ENCODE peak calls at places on chromosomes 12 and 14, in six cellular contexts. One of them, this sample, is unnamed.

GRCh38 chr12:125110641-125111360 is 45.6 kb downstream of the AACS start:
- DNase-seq in stomach: no peak
- DNase-seq in transverse colon: no peak
- DNase-seq in ovary: no peak
- DNase-seq in HepG2: no peak
- DNase-seq in A549: no peak
- DNase-seq in this sample: no peak

GRCh38 chr14:61504841-61505340 is 183.5 kb downstream of the PRKCH start:
- DNase-seq in A549: no peak
- DNase-seq in transverse colon: no peak
- DNase-seq in HepG2: no peak
- DNase-seq in ovary: no peak
- DNase-seq in stomach: no peak
- DNase-seq in this sample: no peak

GRCh38 chr12:93802698-93803097 is 125.5 kb downstream of the CRADD start:
- DNase-seq in transverse colon: no peak
- DNase-seq in stomach: no peak
- DNase-seq in HepG2: no peak
- DNase-seq in ovary: no peak
- DNase-seq in A549: no peak
- DNase-seq in this sample: no peak

GRCh38 chr14:30751646-30752416 is 122.5 kb upstream of the COCH start:
- DNase-seq in ovary: no peak
- DNase-seq in stomach: no peak
- DNase-seq in transverse colon: no peak
- DNase-seq in A549: no peak
- DNase-seq in HepG2: no peak
- DNase-seq in this sample: no peak

GRCh38 chr14:105537580-105538474 is 11.4 kb downstream of the TMEM121 start:
- DNase-seq in transverse colon: peak; percentile 62
- DNase-seq in A549: peak; percentile 77
- DNase-seq in HepG2: no peak
- DNase-seq in stomach: peak; percentile 78
- DNase-seq in ovary: no peak
- DNase-seq in this sample: no peak

GRCh38 chr12:49298160-49298559 is 3.2 kb downstream of the PRPH start:
- DNase-seq in HepG2: no peak
- DNase-seq in stomach: no peak
- DNase-seq in ovary: no peak
- DNase-seq in A549: no peak
- DNase-seq in transverse colon: peak; percentile 18
- DNase-seq in this sample: no peak

GRCh38 chr12:54602661-54603060 is 14.2 kb upstream of the PPP1R1A start:
- DNase-seq in transverse colon: no peak
- DNase-seq in A549: no peak
- DNase-seq in ovary: no peak
- DNase-seq in HepG2: no peak
- DNase-seq in stomach: no peak
- DNase-seq in this sample: no peak

GRCh38 chr14:33332497-33332896 is 393.8 kb downstream of the NPAS3 start:
- DNase-seq in transverse colon: no peak
- DNase-seq in stomach: no peak
- DNase-seq in ovary: no peak
- DNase-seq in HepG2: no peak
- DNase-seq in A549: no peak
- DNase-seq in this sample: no peak

GRCh38 chr12:34298971-34299801 is 276.9 kb downstream of the ALG10 start:
- DNase-seq in HepG2: no peak
- DNase-seq in ovary: no peak
- DNase-seq in stomach: no peak
- DNase-seq in transverse colon: no peak
- DNase-seq in A549: no peak
- DNase-seq in this sample: no peak

GRCh38 chr12:122499991-122500684 is 594 bp downstream of the ZCCHC8 start:
- DNase-seq in ovary: peak; percentile 47
- DNase-seq in HepG2: peak; percentile 70
- DNase-seq in stomach: peak; percentile 54
- DNase-seq in transverse colon: peak; percentile 61
- DNase-seq in A549: peak; percentile 48
- DNase-seq in this sample: no peak

GRCh38 chr12:121712462-121713256 is at the start of gene TMEM120B:
- DNase-seq in ovary: peak; percentile 81
- DNase-seq in A549: peak; percentile 70
- DNase-seq in transverse colon: peak; percentile 88
- DNase-seq in HepG2: peak; percentile 37
- DNase-seq in stomach: peak; percentile 90
- DNase-seq in this sample: peak; percentile 62

GRCh38 chr12:105064564-105065222 is 19.6 kb downstream of the ALDH1L2 start:
- DNase-seq in HepG2: no peak
- DNase-seq in A549: no peak
- DNase-seq in ovary: no peak
- DNase-seq in transverse colon: no peak
- DNase-seq in stomach: no peak
- DNase-seq in this sample: no peak

GRCh38 chr14:90393966-90394365 is 2.9 kb upstream of the CALM1 start:
- DNase-seq in stomach: no peak
- DNase-seq in HepG2: no peak
- DNase-seq in ovary: no peak
- DNase-seq in A549: no peak
- DNase-seq in transverse colon: no peak
- DNase-seq in this sample: no peak

GRCh38 chr12:25130741-25131188 is 64.2 kb downstream of the DNAI7 start:
- DNase-seq in ovary: no peak
- DNase-seq in HepG2: peak; percentile 31
- DNase-seq in stomach: no peak
- DNase-seq in A549: peak; percentile 21
- DNase-seq in transverse colon: no peak
- DNase-seq in this sample: no peak

GRCh38 chr14:99141236-99141635 is 130.8 kb downstream of the BCL11B start:
- DNase-seq in HepG2: no peak
- DNase-seq in stomach: no peak
- DNase-seq in transverse colon: no peak
- DNase-seq in ovary: no peak
- DNase-seq in A549: no peak
- DNase-seq in this sample: no peak

GRCh38 chr12:94614288-94614721 is 36.1 kb downstream of the TMCC3 start:
- DNase-seq in transverse colon: no peak
- DNase-seq in ovary: no peak
- DNase-seq in A549: no peak
- DNase-seq in stomach: no peak
- DNase-seq in HepG2: no peak
- DNase-seq in this sample: no peak

GRCh38 chr14:75044760-75045159 is 6.5 kb downstream of the MLH3 start:
- DNase-seq in A549: no peak
- DNase-seq in transverse colon: no peak
- DNase-seq in stomach: no peak
- DNase-seq in HepG2: no peak
- DNase-seq in ovary: no peak
- DNase-seq in this sample: no peak

GRCh38 chr14:49982522-49982951 is 89.7 kb downstream of the ARF6 start:
- DNase-seq in transverse colon: no peak
- DNase-seq in A549: no peak
- DNase-seq in ovary: no peak
- DNase-seq in HepG2: no peak
- DNase-seq in stomach: no peak
- DNase-seq in this sample: no peak

GRCh38 chr14:90742709-90743108 is 73.5 kb downstream of the TTC7B start:
- DNase-seq in transverse colon: no peak
- DNase-seq in A549: no peak
- DNase-seq in stomach: no peak
- DNase-seq in ovary: no peak
- DNase-seq in HepG2: no peak
- DNase-seq in this sample: no peak

GRCh38 chr12:45214739-45215418 is 1.0 kb upstream of the ANO6 start:
- DNase-seq in ovary: peak; percentile 28
- DNase-seq in stomach: no peak
- DNase-seq in HepG2: no peak
- DNase-seq in A549: no peak
- DNase-seq in transverse colon: no peak
- DNase-seq in this sample: no peak

GRCh38 chr14:56199095-56199975 is 81.1 kb downstream of the PELI2 start:
- DNase-seq in HepG2: no peak
- DNase-seq in A549: peak; percentile 63
- DNase-seq in transverse colon: no peak
- DNase-seq in ovary: peak; percentile 52
- DNase-seq in stomach: no peak
- DNase-seq in this sample: peak; percentile 78

GRCh38 chr14:70631948-70632347 is 9.8 kb upstream of the TTC9 start:
- DNase-seq in ovary: no peak
- DNase-seq in A549: no peak
- DNase-seq in HepG2: no peak
- DNase-seq in stomach: no peak
- DNase-seq in transverse colon: no peak
- DNase-seq in this sample: no peak

GRCh38 chr14:39232554-39233415 is 930 bp upstream of the MIA2 start:
- DNase-seq in transverse colon: no peak
- DNase-seq in HepG2: peak; percentile 90
- DNase-seq in stomach: no peak
- DNase-seq in ovary: no peak
- DNase-seq in A549: no peak
- DNase-seq in this sample: no peak

GRCh38 chr12:42119085-42119633 is 25.5 kb downstream of the GXYLT1 start:
- DNase-seq in HepG2: no peak
- DNase-seq in stomach: no peak
- DNase-seq in ovary: no peak
- DNase-seq in transverse colon: no peak
- DNase-seq in A549: no peak
- DNase-seq in this sample: no peak

GRCh38 chr14:68661226-68662225 is 131.3 kb downstream of the ZFP36L1 start:
- DNase-seq in transverse colon: no peak
- DNase-seq in ovary: peak; percentile 6
- DNase-seq in stomach: no peak
- DNase-seq in A549: no peak
- DNase-seq in HepG2: no peak
- DNase-seq in this sample: no peak

GRCh38 chr12:30422844-30423243 is 272.8 kb downstream of the IPO8 start:
- DNase-seq in transverse colon: no peak
- DNase-seq in stomach: no peak
- DNase-seq in HepG2: no peak
- DNase-seq in A549: no peak
- DNase-seq in ovary: no peak
- DNase-seq in this sample: no peak

GRCh38 chr12:30423330-30423729 is 272.3 kb downstream of the IPO8 start:
- DNase-seq in HepG2: no peak
- DNase-seq in A549: no peak
- DNase-seq in stomach: no peak
- DNase-seq in transverse colon: no peak
- DNase-seq in ovary: no peak
- DNase-seq in this sample: no peak

GRCh38 chr12:30425445-30425844 is 270.2 kb downstream of the IPO8 start:
- DNase-seq in A549: no peak
- DNase-seq in ovary: no peak
- DNase-seq in transverse colon: no peak
- DNase-seq in stomach: no peak
- DNase-seq in HepG2: no peak
- DNase-seq in this sample: no peak

GRCh38 chr12:30427555-30427954 is 268.1 kb downstream of the IPO8 start:
- DNase-seq in stomach: no peak
- DNase-seq in ovary: no peak
- DNase-seq in transverse colon: no peak
- DNase-seq in A549: no peak
- DNase-seq in HepG2: no peak
- DNase-seq in this sample: no peak

DNA sequence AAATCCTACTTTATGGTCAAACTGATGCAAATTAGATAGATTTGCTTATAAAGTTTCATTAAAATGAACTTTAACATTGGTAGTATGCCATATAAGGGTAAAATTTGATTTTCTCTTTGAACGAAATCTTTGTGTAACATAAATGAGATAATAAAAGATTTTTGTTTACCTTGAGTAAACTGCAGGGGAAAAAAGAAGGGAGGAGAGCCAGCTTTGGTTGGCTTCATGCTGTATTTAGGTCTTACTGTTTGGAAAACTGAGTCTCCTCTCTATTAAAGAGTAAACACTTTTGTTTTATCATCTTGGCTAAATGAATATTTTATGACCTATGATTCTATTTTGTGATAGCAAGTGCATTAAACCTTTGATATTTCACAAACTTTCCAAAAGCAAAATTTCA is 267.6 kb downstream of the IPO8 start:
- DNase-seq in A549: no peak
- DNase-seq in ovary: no peak
- DNase-seq in stomach: no peak
- DNase-seq in HepG2: no peak
- DNase-seq in transverse colon: no peak
- DNase-seq in this sample: no peak
- TF ChIP-seq EP300 in A549: no peak
- TF ChIP-seq EP300 in ovary: no peak
- TF ChIP-seq EP300 in stomach: no peak
- TF ChIP-seq EP300 in HepG2: no peak
- TF ChIP-seq EP300 in transverse colon: no peak
- TF ChIP-seq EP300 in this sample: no peak

GRCh38 chr14:24188251-24189058 is at the start of gene IPO4:
- DNase-seq in ovary: peak; percentile 96
- DNase-seq in HepG2: peak; percentile 100
- DNase-seq in stomach: peak; percentile 95
- DNase-seq in transverse colon: peak; percentile 96
- DNase-seq in A549: peak; percentile 99
- DNase-seq in this sample: peak; percentile 92
- TF ChIP-seq POLR2A in ovary: peak; percentile 40
- TF ChIP-seq POLR2A in HepG2: peak; percentile 98
- TF ChIP-seq POLR2A in stomach: no peak
- TF ChIP-seq POLR2A in transverse colon: peak; percentile 63
- TF ChIP-seq POLR2A in A549: peak; percentile 81
- TF ChIP-seq POLR2A in this sample: peak; percentile 24

DNA sequence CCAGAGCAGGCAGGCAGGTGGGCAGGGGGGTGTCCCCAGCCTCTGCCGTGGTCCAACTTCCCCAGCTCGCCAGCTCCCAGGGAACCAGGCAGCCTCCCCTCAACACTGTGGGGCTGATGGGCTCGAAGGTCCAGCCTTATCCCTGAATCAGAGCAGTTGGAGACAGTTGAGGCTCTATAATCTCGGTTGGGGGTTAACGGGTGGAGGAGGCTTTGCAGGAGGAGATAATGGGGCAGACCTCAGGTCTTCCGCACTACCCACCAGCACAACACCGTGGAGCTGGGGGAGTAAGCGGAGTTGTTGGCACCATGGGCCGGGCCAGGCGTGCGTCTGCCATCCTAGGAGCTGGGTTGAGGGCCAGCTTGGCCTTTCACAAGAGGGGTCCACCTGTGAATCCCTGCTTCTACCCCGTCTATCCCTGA is 13.9 kb upstream of the HDAC7 start:
- DNase-seq in transverse colon: no peak
- DNase-seq in HepG2: no peak
- DNase-seq in A549: no peak
- DNase-seq in stomach: no peak
- DNase-seq in ovary: no peak
- DNase-seq in this sample: no peak
- TF ChIP-seq EP300 in transverse colon: no peak
- TF ChIP-seq EP300 in HepG2: no peak
- TF ChIP-seq EP300 in A549: no peak
- TF ChIP-seq EP300 in stomach: no peak
- TF ChIP-seq EP300 in ovary: no peak
- TF ChIP-seq EP300 in this sample: no peak

DNA sequence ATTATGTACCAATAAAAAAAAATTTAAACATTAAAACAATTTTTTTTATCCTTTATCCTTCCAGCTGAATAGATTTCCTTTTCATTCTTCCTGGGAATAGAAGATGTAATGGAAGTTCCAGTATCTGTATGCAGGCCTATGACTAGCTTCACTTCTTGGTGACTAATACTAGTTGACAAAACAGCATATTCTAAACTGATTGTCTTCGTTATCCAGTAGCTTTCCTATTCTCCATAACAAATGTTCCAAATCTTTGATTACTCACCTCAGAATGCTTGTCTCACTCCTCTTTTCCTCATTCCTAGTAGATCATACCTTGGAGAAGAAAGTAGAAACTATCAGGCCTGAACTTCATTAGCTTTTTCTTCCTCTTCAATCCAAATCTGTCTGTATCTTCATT is 70.7 kb downstream of the PLEKHA5 start:
- DNase-seq in transverse colon: no peak
- DNase-seq in HepG2: no peak
- DNase-seq in ovary: no peak
- DNase-seq in A549: no peak
- DNase-seq in stomach: no peak
- DNase-seq in this sample: no peak
- TF ChIP-seq POLR2A in transverse colon: no peak
- TF ChIP-seq POLR2A in HepG2: no peak
- TF ChIP-seq POLR2A in ovary: no peak
- TF ChIP-seq POLR2A in A549: no peak
- TF ChIP-seq POLR2A in stomach: no peak
- TF ChIP-seq POLR2A in this sample: no peak